ENCODE peak calls at places on chromosome 3, in eight cellular contexts. V, B, O, F, Q, H, P and U are unnamed samples.

GRCh38 chr3:180325958-180326357 is 276.0 kb upstream of the TTC14 start:
- DNase-seq in Q (no peak), B (no peak), H (no peak), V (no peak), O (no peak), F (no peak), P (no peak), U (no peak)

GRCh38 chr3:80232760-80233159 is 465.0 kb upstream of the ROBO1 start:
- DNase-seq in F (peak), P (no peak), H (no peak), O (no peak), B (peak), V (peak), Q (no peak), U (no peak)

GRCh38 chr3:123310186-123310585 is 108.4 kb downstream of the SEC22A start:
- DNase-seq in O (no peak), Q (no peak), F (no peak), P (no peak), V (no peak), B (no peak), H (no peak), U (no peak)

GRCh38 chr3:197496746-197497125 is 59.0 kb downstream of the BDH1 start:
- DNase-seq in Q (no peak), O (no peak), F (no peak), B (no peak), H (no peak), P (no peak), V (no peak), U (no peak)

GRCh38 chr3:47019201-47019600 is 39.7 kb downstream of the NBEAL2 start:
- DNase-seq in B (no peak), Q (no peak), F (no peak), P (no peak), O (no peak), H (no peak), V (peak), U (no peak)

GRCh38 chr3:12677616-12678015 is 13.7 kb upstream of the RAF1 start:
- DNase-seq in P (no peak), O (no peak), H (no peak), Q (no peak), F (no peak), V (no peak), B (no peak), U (no peak)

GRCh38 chr3:183180765-183181295 is 18.3 kb upstream of the LAMP3 start:
- DNase-seq in F (no peak), Q (no peak), B (no peak), H (no peak), V (no peak), O (no peak), P (no peak), U (no peak)

GRCh38 chr3:72628065-72628464 is 220.2 kb downstream of the SHQ1 start:
- DNase-seq in H (no peak), Q (no peak), F (no peak), V (no peak), O (no peak), B (no peak), P (no peak), U (no peak)

GRCh38 chr3:105367063-105367405 is 325 bp downstream of the ALCAM start:
- DNase-seq in O (no peak), V (no peak), P (peak), F (peak), H (peak), Q (no peak), B (peak), U (peak)

GRCh38 chr3:192566706-192567290 is 160.5 kb downstream of the FGF12 start:
- DNase-seq in F (peak), H (peak), O (peak), P (peak), Q (peak), V (peak), B (peak), U (peak)

GRCh38 chr3:195774917-195775316 is 36.8 kb downstream of the MUC4 start:
- DNase-seq in O (peak), Q (peak), V (no peak), H (peak), B (peak), P (no peak), F (no peak), U (no peak)

GRCh38 chr3:4350789-4351163 is 47.6 kb downstream of the SETMAR start:
- DNase-seq in B (peak), F (peak), H (peak), V (peak), O (no peak), Q (peak), P (no peak), U (peak)

GRCh38 chr3:151768393-151768930 is 34.7 kb downstream of the AADACL2 start:
- DNase-seq in B (no peak), F (no peak), Q (no peak), H (no peak), V (no peak), P (no peak), O (no peak), U (no peak)

GRCh38 chr3:8457039-8457438 is 44.6 kb upstream of the LMCD1 start:
- DNase-seq in V (no peak), P (no peak), O (no peak), Q (no peak), F (peak), H (no peak), B (no peak), U (no peak)

GRCh38 chr3:127033786-127034185 is 50.9 kb downstream of the PLXNA1 start:
- DNase-seq in P (no peak), B (no peak), O (peak), H (no peak), Q (no peak), F (no peak), V (no peak), U (no peak)

GRCh38 chr3:49015072-49015471 is 3.3 kb downstream of the DALRD3 start:
- DNase-seq in F (no peak), P (no peak), Q (no peak), O (no peak), B (no peak), H (no peak), V (no peak), U (no peak)

GRCh38 chr3:54122046-54122801 is at the start of gene CACNA2D3:
- DNase-seq in Q (peak), V (no peak), O (peak), F (no peak), P (no peak), B (peak), H (no peak), U (no peak)

GRCh38 chr3:150691414-150692040 is 12.2 kb downstream of the ERICH6 start:
- DNase-seq in V (no peak), O (no peak), H (no peak), Q (no peak), P (no peak), F (no peak), B (no peak), U (no peak)

GRCh38 chr3:172651936-172652595 is 58.8 kb downstream of the NCEH1 start:
- DNase-seq in H (no peak), F (no peak), B (no peak), P (no peak), O (no peak), V (peak), Q (no peak), U (no peak)

GRCh38 chr3:69051796-69052566 is at the start of gene TMF1:
- DNase-seq in P (peak), Q (no peak), O (peak), H (no peak), F (peak), V (peak), B (peak), U (peak)

GRCh38 chr3:114333180-114333922 is 39.5 kb downstream of the TIGIT start:
- DNase-seq in P (no peak), B (no peak), O (no peak), H (no peak), Q (no peak), F (no peak), V (no peak), U (no peak)

GRCh38 chr3:65914740-65915366 is 123.9 kb downstream of the MAGI1 start:
- DNase-seq in V (no peak), Q (no peak), O (no peak), B (no peak), F (no peak), H (no peak), P (no peak), U (no peak)

GRCh38 chr3:129107793-129108192 is 13.8 kb downstream of the RAB43 start:
- DNase-seq in O (no peak), Q (no peak), H (no peak), B (no peak), V (no peak), P (no peak), F (no peak), U (no peak)

GRCh38 chr3:141148770-141149169 is 82.9 kb upstream of the PXYLP1 start:
- DNase-seq in H (no peak), O (no peak), P (no peak), Q (no peak), B (no peak), F (no peak), V (no peak), U (no peak)

GRCh38 chr3:1350885-1351284 is 258.1 kb downstream of the CNTN6 start:
- DNase-seq in B (no peak), F (no peak), V (no peak), O (no peak), H (no peak), Q (no peak), P (no peak), U (no peak)

GRCh38 chr3:124792341-124793034 is 62.2 kb downstream of the UMPS start:
- DNase-seq in O (no peak), P (no peak), H (no peak), V (no peak), B (no peak), F (no peak), Q (no peak), U (no peak)

GRCh38 chr3:89635137-89635536 is 527.7 kb downstream of the EPHA3 start:
- DNase-seq in V (no peak), P (no peak), O (no peak), H (no peak), B (no peak), F (no peak), Q (no peak), U (no peak)

GRCh38 chr3:20668411-20668810 is 482.4 kb upstream of the SGO1 start:
- DNase-seq in V (no peak), H (no peak), B (peak), P (no peak), O (no peak), Q (no peak), F (no peak), U (no peak)

GRCh38 chr3:141859651-141860050 is 16.8 kb upstream of the ATP1B3 start:
- DNase-seq in V (no peak), H (no peak), F (no peak), O (no peak), P (no peak), Q (no peak), B (no peak), U (no peak)

GRCh38 chr3:141945726-141946125 is 69.3 kb downstream of the ATP1B3 start:
- DNase-seq in V (no peak), B (no peak), H (no peak), O (no peak), F (no peak), Q (no peak), P (no peak), U (no peak)

GRCh38 chr3:45026957-45027356 is 854 bp downstream of the CLEC3B start:
- DNase-seq in V (no peak), Q (no peak), H (no peak), P (no peak), F (peak), O (peak), B (peak), U (no peak)